ENCODE peak calls at places on chromosomes 4 and X, in five cellular contexts. One of them, this sample, is unnamed.

GRCh38 chr4:3672465-3672831 is 93.7 kb upstream of the ADRA2C start:
- DNase-seq in tibial artery: no peak
- DNase-seq in heart right ventricle: no peak
- DNase-seq in lung: no peak
- DNase-seq in GM23338: no peak
- DNase-seq in this sample: no peak

GRCh38 chr4:157664726-157665125 is 444.2 kb downstream of the GRIA2 start:
- DNase-seq in GM23338: no peak
- DNase-seq in tibial artery: no peak
- DNase-seq in heart right ventricle: no peak
- DNase-seq in lung: no peak
- DNase-seq in this sample: peak

GRCh38 chr4:2914220-2915126 is 48.7 kb downstream of the NOP14 start:
- DNase-seq in tibial artery: no peak
- DNase-seq in heart right ventricle: no peak
- DNase-seq in GM23338: no peak
- DNase-seq in lung: peak
- DNase-seq in this sample: no peak

GRCh38 chrX:155841232-155841631 is 39.9 kb upstream of the VAMP7 start:
- DNase-seq in GM23338: no peak
- DNase-seq in heart right ventricle: no peak
- DNase-seq in lung: no peak
- DNase-seq in tibial artery: no peak
- DNase-seq in this sample: peak

GRCh38 chr4:104123021-104123420 is 371.7 kb downstream of the CXXC4 start:
- DNase-seq in heart right ventricle: no peak
- DNase-seq in lung: no peak
- DNase-seq in GM23338: no peak
- DNase-seq in tibial artery: no peak
- DNase-seq in this sample: no peak

GRCh38 chr4:183919173-183919572 is 14.1 kb downstream of the STOX2 start:
- DNase-seq in GM23338: no peak
- DNase-seq in lung: no peak
- DNase-seq in heart right ventricle: peak
- DNase-seq in tibial artery: no peak
- DNase-seq in this sample: no peak

GRCh38 chr4:83618431-83618830 is 82.5 kb downstream of the GPAT3 start:
- DNase-seq in GM23338: peak
- DNase-seq in heart right ventricle: peak
- DNase-seq in tibial artery: no peak
- DNase-seq in lung: peak
- DNase-seq in this sample: peak

GRCh38 chrX:23616361-23616760 is 50.9 kb upstream of the PRDX4 start:
- DNase-seq in GM23338: peak
- DNase-seq in heart right ventricle: no peak
- DNase-seq in lung: no peak
- DNase-seq in tibial artery: no peak
- DNase-seq in this sample: no peak

GRCh38 chrX:70444326-70445196 is at the start of gene DLG3:
- DNase-seq in GM23338: peak
- DNase-seq in lung: no peak
- DNase-seq in heart right ventricle: no peak
- DNase-seq in tibial artery: no peak
- DNase-seq in this sample: no peak

GRCh38 chrX:49155243-49155899 is 7.2 kb upstream of the MAGIX start:
- DNase-seq in lung: peak
- DNase-seq in GM23338: peak
- DNase-seq in tibial artery: no peak
- DNase-seq in heart right ventricle: peak
- DNase-seq in this sample: peak

GRCh38 chr4:115370012-115370411 is 256.6 kb upstream of the NDST4 start:
- DNase-seq in heart right ventricle: no peak
- DNase-seq in tibial artery: no peak
- DNase-seq in lung: no peak
- DNase-seq in GM23338: no peak
- DNase-seq in this sample: no peak

GRCh38 chr4:79848329-79848728 is 224.7 kb downstream of the ANTXR2 start:
- DNase-seq in lung: no peak
- DNase-seq in tibial artery: no peak
- DNase-seq in heart right ventricle: no peak
- DNase-seq in GM23338: no peak
- DNase-seq in this sample: no peak

GRCh38 chrX:1224954-1225353 is 12.5 kb upstream of the CRLF2 start:
- DNase-seq in heart right ventricle: peak
- DNase-seq in tibial artery: no peak
- DNase-seq in GM23338: peak
- DNase-seq in lung: no peak
- DNase-seq in this sample: no peak

GRCh38 chr4:186297013-186297645 is 31.1 kb downstream of the F11 start:
- DNase-seq in heart right ventricle: no peak
- DNase-seq in tibial artery: no peak
- DNase-seq in GM23338: peak
- DNase-seq in lung: no peak
- DNase-seq in this sample: peak

GRCh38 chr4:102787096-102787867 is 26.5 kb upstream of the MANBA start:
- DNase-seq in GM23338: no peak
- DNase-seq in heart right ventricle: no peak
- DNase-seq in lung: no peak
- DNase-seq in tibial artery: no peak
- DNase-seq in this sample: no peak

GRCh38 chr4:88320174-88320779 is 35.9 kb upstream of the PPM1K start:
- DNase-seq in heart right ventricle: no peak
- DNase-seq in lung: no peak
- DNase-seq in tibial artery: no peak
- DNase-seq in GM23338: peak
- DNase-seq in this sample: no peak

GRCh38 chrX:118392726-118393125 is 46.8 kb downstream of the WDR44 start:
- DNase-seq in GM23338: no peak
- DNase-seq in heart right ventricle: no peak
- DNase-seq in tibial artery: no peak
- DNase-seq in lung: no peak
- DNase-seq in this sample: no peak

GRCh38 chr4:137203601-137204000 is 328.7 kb downstream of the PCDH18 start:
- DNase-seq in tibial artery: no peak
- DNase-seq in GM23338: no peak
- DNase-seq in lung: no peak
- DNase-seq in heart right ventricle: no peak
- DNase-seq in this sample: no peak

GRCh38 chrX:135893294-135893817 is at the start of the genes CT45A10 and SAGE1:
- DNase-seq in lung: no peak
- DNase-seq in GM23338: peak
- DNase-seq in tibial artery: no peak
- DNase-seq in heart right ventricle: no peak
- DNase-seq in this sample: no peak

GRCh38 chrX:149506349-149506748 is 1.2 kb upstream of the IDS start:
- DNase-seq in heart right ventricle: no peak
- DNase-seq in GM23338: no peak
- DNase-seq in lung: no peak
- DNase-seq in tibial artery: no peak
- DNase-seq in this sample: no peak

GRCh38 chr4:11299016-11299415 is 129.7 kb downstream of the HS3ST1 start:
- DNase-seq in lung: no peak
- DNase-seq in heart right ventricle: no peak
- DNase-seq in GM23338: no peak
- DNase-seq in tibial artery: no peak
- DNase-seq in this sample: no peak

GRCh38 chr4:75995727-75996126 is 5.0 kb upstream of the SDAD1 start:
- DNase-seq in heart right ventricle: no peak
- DNase-seq in tibial artery: no peak
- DNase-seq in lung: no peak
- DNase-seq in GM23338: peak
- DNase-seq in this sample: no peak

GRCh38 chr4:183333202-183333601 is 11.0 kb upstream of the CLDN24 start:
- DNase-seq in tibial artery: no peak
- DNase-seq in lung: no peak
- DNase-seq in GM23338: no peak
- DNase-seq in heart right ventricle: no peak
- DNase-seq in this sample: no peak

GRCh38 chr4:35228318-35228717 is 1016.0 kb downstream of the ARAP2 start:
- DNase-seq in heart right ventricle: no peak
- DNase-seq in GM23338: no peak
- DNase-seq in tibial artery: no peak
- DNase-seq in lung: no peak
- DNase-seq in this sample: no peak
- H3K27ac ChIP-seq in heart right ventricle: no peak
- H3K27ac ChIP-seq in GM23338: no peak
- H3K27ac ChIP-seq in tibial artery: no peak
- H3K27ac ChIP-seq in lung: no peak
- H3K27ac ChIP-seq in this sample: no peak

GRCh38 chrX:27380163-27380845 is 82.8 kb downstream of the PPP4R3C start:
- DNase-seq in lung: no peak
- DNase-seq in GM23338: no peak
- DNase-seq in heart right ventricle: no peak
- DNase-seq in tibial artery: no peak
- DNase-seq in this sample: no peak
- TF ChIP-seq CTCF in lung: no peak
- TF ChIP-seq CTCF in GM23338: no peak
- TF ChIP-seq CTCF in heart right ventricle: no peak
- TF ChIP-seq CTCF in tibial artery: no peak
- TF ChIP-seq CTCF in this sample: no peak

DNA sequence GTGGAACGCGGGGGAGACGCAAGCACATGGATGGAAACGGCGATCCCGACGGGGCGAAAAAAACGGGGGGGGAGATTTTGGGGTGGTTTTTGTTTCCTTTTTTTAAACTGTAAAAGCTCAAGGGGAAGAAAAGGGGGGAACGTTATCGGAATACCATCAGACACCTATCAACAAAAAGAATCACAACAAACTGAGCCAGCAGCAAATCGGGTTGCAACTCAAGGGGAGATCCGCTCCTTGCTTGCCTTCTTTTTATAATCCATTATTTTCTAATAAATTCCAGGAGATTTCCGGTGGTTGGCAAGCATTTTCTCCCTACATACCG is 603 bp downstream of the MAML3 start:
- DNase-seq in lung: no peak
- DNase-seq in tibial artery: no peak
- DNase-seq in heart right ventricle: no peak
- DNase-seq in GM23338: no peak
- DNase-seq in this sample: no peak
- H3K27ac ChIP-seq in lung: peak
- H3K27ac ChIP-seq in tibial artery: peak
- H3K27ac ChIP-seq in heart right ventricle: peak
- H3K27ac ChIP-seq in GM23338: no peak
- H3K27ac ChIP-seq in this sample: no peak

DNA sequence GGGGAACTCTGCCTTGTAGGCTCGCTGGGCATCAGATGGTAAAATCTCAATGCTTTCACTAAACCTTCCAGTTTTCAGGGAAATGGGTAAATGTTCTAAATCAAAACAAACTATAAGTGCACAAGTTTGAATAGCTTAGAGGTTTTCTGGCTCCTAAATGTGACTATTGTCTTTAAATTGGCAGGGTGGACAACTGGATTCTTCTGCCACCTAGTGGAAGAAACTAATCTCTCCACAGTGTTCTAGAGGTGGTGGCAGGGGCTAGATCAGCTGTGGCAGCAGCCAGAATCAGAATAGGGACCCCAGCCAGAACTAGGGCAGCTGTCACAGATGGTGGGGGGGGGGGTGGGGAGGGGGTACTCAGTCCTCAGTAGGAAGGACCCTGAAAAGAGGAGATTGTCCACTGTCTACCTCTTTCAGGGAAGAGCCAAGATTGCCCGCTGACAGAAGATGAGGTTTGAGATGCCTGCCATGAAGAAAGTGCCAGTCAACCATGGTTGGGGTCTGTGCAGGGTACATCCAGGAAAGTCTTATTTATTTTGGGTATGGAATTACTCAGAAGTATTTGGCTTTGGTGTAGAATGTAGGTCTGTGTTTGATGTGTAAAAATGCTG is 201.4 kb downstream of the CCNG2 start:
- DNase-seq in heart right ventricle: peak
- DNase-seq in GM23338: peak
- DNase-seq in tibial artery: no peak
- DNase-seq in lung: no peak
- DNase-seq in this sample: no peak
- TF ChIP-seq CTCF in heart right ventricle: peak
- TF ChIP-seq CTCF in GM23338: peak
- TF ChIP-seq CTCF in tibial artery: peak
- TF ChIP-seq CTCF in lung: no peak
- TF ChIP-seq CTCF in this sample: peak

GRCh38 chrX:2664497-2664896 is 26.6 kb upstream of the CD99 start:
- DNase-seq in GM23338: no peak
- DNase-seq in tibial artery: no peak
- DNase-seq in heart right ventricle: peak
- DNase-seq in lung: no peak
- DNase-seq in this sample: no peak
- H3K27ac ChIP-seq in GM23338: peak
- H3K27ac ChIP-seq in tibial artery: peak
- H3K27ac ChIP-seq in heart right ventricle: peak
- H3K27ac ChIP-seq in lung: no peak
- H3K27ac ChIP-seq in this sample: no peak

DNA sequence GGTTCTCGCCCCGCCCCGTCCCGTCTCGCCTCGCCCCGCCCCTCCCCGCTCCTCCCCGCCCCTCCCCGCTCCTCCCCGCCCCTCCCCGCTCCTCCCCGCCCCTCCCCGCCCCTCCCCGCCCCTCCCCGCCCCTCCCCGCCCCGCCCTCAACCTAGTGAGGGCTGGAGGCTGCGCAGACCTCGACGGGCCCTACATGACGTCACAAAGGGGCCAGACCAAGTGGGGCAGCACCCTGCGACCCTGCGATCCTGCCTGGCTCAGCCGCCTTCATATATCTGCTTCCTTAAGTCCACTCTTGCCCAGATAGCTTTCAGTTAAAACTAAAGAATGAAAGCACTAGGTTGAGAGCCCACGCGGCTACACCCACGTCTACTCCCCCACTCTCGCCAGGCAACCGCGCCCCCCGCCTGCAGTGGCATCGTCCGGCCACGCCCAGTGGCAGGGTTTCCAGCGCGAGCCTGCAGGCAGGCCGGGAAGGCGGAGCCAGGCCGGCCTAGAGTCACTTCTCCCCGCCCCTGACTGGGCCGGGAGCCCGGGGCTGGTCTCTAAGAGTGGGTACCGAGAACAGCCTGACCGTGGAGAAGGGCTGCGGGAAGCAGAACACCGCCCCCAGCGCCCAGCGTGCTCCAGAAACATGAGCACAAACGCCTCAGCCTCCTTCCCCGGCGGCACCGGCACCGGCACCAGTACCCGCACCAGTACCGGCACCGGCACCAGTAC is 1.5 kb upstream of the MAOA start:
- DNase-seq in tibial artery: peak
- DNase-seq in lung: peak
- DNase-seq in heart right ventricle: peak
- DNase-seq in GM23338: peak
- DNase-seq in this sample: peak
- TF ChIP-seq CTCF in tibial artery: peak
- TF ChIP-seq CTCF in lung: no peak
- TF ChIP-seq CTCF in heart right ventricle: peak
- TF ChIP-seq CTCF in GM23338: no peak
- TF ChIP-seq CTCF in this sample: peak

This sample was measured in foreskin keratinocyte.